ENCODE peak calls at places on chromosome 21, in eight cellular contexts. L, S, R, K, G, X, A and I are unnamed samples.

GRCh38 chr21:34803792-34804440 is 135.1 kb downstream of the CLIC6 start:
- DNase-seq in X (no peak), L (no peak), R (no peak), S (no peak), G (no peak), A (no peak), K (no peak), I (no peak)

GRCh38 chr21:30072496-30072895 is 94.1 kb downstream of the CLDN17 start:
- DNase-seq in L (no peak), R (no peak), G (peak; percentile 46), K (no peak), A (no peak), S (no peak), X (peak; percentile 73), I (no peak)

GRCh38 chr21:38219049-38219628 is 37.7 kb upstream of the KCNJ15 start:
- DNase-seq in S (peak; percentile 73), R (peak; percentile 2), K (peak; percentile 83), A (peak; percentile 68), L (peak; percentile 30), G (peak; percentile 74), X (peak; percentile 78), I (peak; percentile 47)

GRCh38 chr21:26389971-26390641 is 183.0 kb downstream of the CYYR1 start:
- DNase-seq in G (peak; percentile 91), S (peak; percentile 81), L (no peak), A (peak; percentile 10), X (peak; percentile 75), K (peak; percentile 74), R (no peak), I (no peak)

GRCh38 chr21:33644383-33645074 is 2.2 kb downstream of the ITSN1 start:
- DNase-seq in X (peak; percentile 60), K (no peak), S (peak; percentile 62), G (peak; percentile 39), L (no peak), R (no peak), A (no peak), I (no peak)

GRCh38 chr21:28439852-28440251 is 552.8 kb downstream of the LTN1 start:
- DNase-seq in K (no peak), X (no peak), G (no peak), L (no peak), S (peak; percentile 73), R (no peak), A (no peak), I (no peak)

GRCh38 chr21:38970765-38971164 is 165.0 kb downstream of the ETS2 start:
- DNase-seq in A (no peak), R (no peak), S (no peak), G (no peak), K (no peak), L (no peak), X (no peak), I (no peak)

GRCh38 chr21:41149199-41149598 is 18.8 kb upstream of the BACE2 start:
- DNase-seq in A (no peak), S (no peak), X (no peak), G (no peak), K (no peak), R (no peak), L (no peak), I (no peak)

GRCh38 chr21:43292866-43293142 is 124.0 kb downstream of the CRYAA start:
- DNase-seq in K (no peak), G (no peak), L (no peak), S (no peak), R (no peak), A (no peak), X (no peak), I (no peak)

GRCh38 chr21:46048926-46049889 is 48.7 kb upstream of the COL6A2 start:
- DNase-seq in K (no peak), G (peak; percentile 48), L (no peak), A (no peak), S (peak; percentile 100), R (no peak), X (peak; percentile 97), I (no peak)

GRCh38 chr21:43613755-43614638 is 45.3 kb downstream of the HSF2BP start:
- DNase-seq in S (peak; percentile 39), L (no peak), G (peak; percentile 53), R (no peak), X (no peak), K (no peak), A (no peak), I (no peak)

GRCh38 chr21:37085726-37086125 is 12.7 kb downstream of the TTC3 start:
- DNase-seq in S (no peak), X (no peak), K (no peak), G (no peak), R (no peak), L (no peak), A (no peak), I (no peak)

GRCh38 chr21:44657635-44658183 is at the start of gene KRTAP12-3:
- DNase-seq in R (no peak), S (no peak), X (no peak), L (no peak), K (no peak), A (no peak), G (no peak), I (no peak)

GRCh38 chr21:46080171-46081021 is 17.5 kb upstream of the COL6A2 start:
- DNase-seq in A (no peak), X (no peak), K (no peak), S (peak; percentile 66), L (no peak), R (no peak), G (no peak), I (no peak)

GRCh38 chr21:42063206-42063577 is 7.9 kb upstream of the UMODL1 start:
- DNase-seq in R (no peak), S (no peak), X (no peak), L (no peak), G (no peak), A (peak; percentile 42), K (no peak), I (peak; percentile 46)

GRCh38 chr21:45329261-45330074 is 41.8 kb upstream of the POFUT2 start:
- DNase-seq in G (no peak), L (no peak), S (no peak), K (peak; percentile 82), A (peak; percentile 94), R (no peak), X (peak; percentile 38), I (no peak)

GRCh38 chr21:42384999-42385398 is 10.9 kb downstream of the TMPRSS3 start:
- DNase-seq in R (no peak), S (no peak), X (no peak), G (no peak), L (no peak), K (no peak), A (peak; percentile 70), I (no peak)

GRCh38 chr21:17083084-17083483 is 429.8 kb upstream of the CXADR start:
- DNase-seq in X (no peak), G (no peak), S (no peak), L (no peak), R (no peak), A (no peak), K (no peak), I (no peak)

GRCh38 chr21:34889287-34889536 is 159.9 kb downstream of the RUNX1 start:
- DNase-seq in G (peak; percentile 59), K (peak; percentile 50), L (no peak), R (no peak), A (peak; percentile 73), S (peak; percentile 74), X (peak; percentile 67), I (peak; percentile 69)

GRCh38 chr21:45530423-45531113 is 11.7 kb downstream of the SLC19A1 start:
- DNase-seq in A (no peak), K (no peak), R (no peak), X (no peak), L (no peak), S (no peak), G (no peak), I (no peak)

GRCh38 chr21:20971296-20971921 is 26.8 kb upstream of the NCAM2 start:
- DNase-seq in R (peak; percentile 46), X (peak; percentile 71), G (peak; percentile 54), S (peak; percentile 1), K (peak; percentile 29), A (peak; percentile 80), L (no peak), I (peak; percentile 8)

GRCh38 chr21:36260030-36260787 is 59.8 kb upstream of the MORC3 start:
- DNase-seq in S (peak; percentile 52), X (peak; percentile 72), K (peak; percentile 71), G (peak; percentile 70), R (peak; percentile 43), L (no peak), A (peak; percentile 68), I (peak; percentile 21)

GRCh38 chr21:46061950-46062349 is 36.0 kb upstream of the COL6A2 start:
- DNase-seq in K (no peak), X (no peak), R (no peak), S (no peak), A (no peak), L (no peak), G (no peak), I (no peak)

GRCh38 chr21:31459457-31459856 is 115.4 kb upstream of the TIAM1 start:
- DNase-seq in X (peak; percentile 47), K (no peak), S (no peak), A (peak; percentile 14), L (no peak), G (peak; percentile 7), R (no peak), I (no peak)

GRCh38 chr21:40512590-40512989 is 334.4 kb downstream of the DSCAM start:
- DNase-seq in A (no peak), G (peak; percentile 11), S (no peak), R (no peak), K (no peak), L (no peak), X (peak; percentile 18), I (no peak)

GRCh38 chr21:45877821-45878469 is 103.6 kb upstream of the COL6A1 start:
- DNase-seq in R (no peak), G (no peak), X (peak; percentile 61), K (no peak), L (no peak), A (no peak), S (no peak), I (no peak)

GRCh38 chr21:34298797-34299539 is 64.8 kb upstream of the KCNE2 start:
- DNase-seq in K (no peak), A (no peak), R (no peak), G (no peak), L (no peak), X (no peak), S (no peak), I (no peak)

GRCh38 chr21:46038871-46039397 is 57.4 kb downstream of the COL6A1 start:
- DNase-seq in L (no peak), S (no peak), X (peak; percentile 32), K (no peak), A (no peak), G (peak; percentile 86), R (no peak), I (no peak)